ENCODE peak calls at places on chromosomes 13 and 19, in eight cellular contexts. O is CD4-positive, alpha-beta memory T cell; H is spleen; S is heart left ventricle; E is effector memory CD4-positive, alpha-beta T cell; P is suprapubic skin; F is GM23248; G is A549. X is an unnamed sample. For H3K4me1, the result is how much of the 10 kb centered on the place peaks cover.

GRCh38 chr19:16428372-16429036 is 43.3 kb downstream of the EPS15L1 start:
- DNase-seq in O (no peak), H (no peak), S (no peak), E (no peak), P (no peak), F (no peak), G (no peak), X (no peak)

GRCh38 chr19:32453736-32454135 is 48.2 kb downstream of the DPY19L3 start:
- DNase-seq in O (no peak), H (no peak), S (no peak), E (no peak), P (no peak), F (peak), G (no peak), X (no peak)

GRCh38 chr19:5191091-5191490 is 149.5 kb downstream of the PTPRS start:
- DNase-seq in O (no peak), H (no peak), S (no peak), E (no peak), P (no peak), F (no peak), G (no peak), X (no peak)

GRCh38 chr13:52921194-52921593 is 72.8 kb upstream of the PCDH8 start:
- DNase-seq in O (no peak), H (no peak), S (no peak), E (no peak), P (no peak), F (no peak), G (no peak), X (no peak)

GRCh38 chr19:35756373-35757230 is at the start of gene HSPB6:
- DNase-seq in O (no peak), H (peak), S (peak), E (no peak), P (peak), F (peak), G (no peak), X (no peak)

GRCh38 chr13:49936943-49937273 is 768 bp upstream of the SPRYD7 start:
- DNase-seq in O (no peak), H (no peak), S (no peak), E (no peak), P (peak), F (peak), G (no peak), X (no peak)

GRCh38 chr19:55368701-55369563 is 1.3 kb downstream of the IL11 start:
- DNase-seq in O (no peak), H (no peak), S (no peak), E (no peak), P (no peak), F (peak), G (no peak), X (no peak)

GRCh38 chr13:99320693-99321481 is 13.7 kb upstream of the GPR183 start:
- DNase-seq in O (peak), H (no peak), S (no peak), E (no peak), P (no peak), F (peak), G (no peak), X (peak)

GRCh38 chr19:18274303-18274775 is at the start of gene IQCN:
- DNase-seq in O (peak), H (no peak), S (no peak), E (no peak), P (peak), F (peak), G (peak), X (peak)

GRCh38 chr13:34521166-34521565 is 420.9 kb upstream of the NBEA start:
- DNase-seq in O (no peak), H (no peak), S (no peak), E (no peak), P (no peak), F (no peak), G (no peak), X (peak)

GRCh38 chr13:107351305-107351704 is 783.4 kb upstream of the ARGLU1 start:
- DNase-seq in O (no peak), H (no peak), S (no peak), E (no peak), P (no peak), F (no peak), G (no peak), X (peak)

GRCh38 chr13:29140277-29140676 is 320.1 kb downstream of the MTUS2 start:
- DNase-seq in O (no peak), H (no peak), S (peak), E (no peak), P (no peak), F (peak), G (no peak), X (peak)

GRCh38 chr13:24196593-24197197 is 36.2 kb downstream of the SPATA13 start:
- DNase-seq in O (no peak), H (no peak), S (no peak), E (no peak), P (no peak), F (no peak), G (no peak), X (no peak)

GRCh38 chr13:45356966-45357689 is 16.1 kb upstream of the TPT1 start:
- DNase-seq in O (no peak), H (no peak), S (no peak), E (no peak), P (no peak), F (no peak), G (no peak), X (no peak)

GRCh38 chr13:45350152-45350551 is 9.2 kb upstream of the TPT1 start:
- DNase-seq in O (no peak), H (no peak), S (no peak), E (no peak), P (no peak), F (no peak), G (no peak), X (no peak)

GRCh38 chr13:45349438-45349837 is 8.5 kb upstream of the TPT1 start:
- DNase-seq in O (no peak), H (no peak), S (no peak), E (no peak), P (no peak), F (peak), G (no peak), X (no peak)

GRCh38 chr13:45352031-45352430 is 11.0 kb upstream of the TPT1 start:
- DNase-seq in O (no peak), H (no peak), S (no peak), E (no peak), P (no peak), F (no peak), G (no peak), X (no peak)

GRCh38 chr13:45353895-45354294 is 12.9 kb upstream of the TPT1 start:
- DNase-seq in O (no peak), H (no peak), S (no peak), E (no peak), P (no peak), F (no peak), G (no peak), X (no peak)
- H3K4me1 ChIP-seq in O (under half), H (under half), S (under half), E (under half), P (under half), F (under half), G (under half), X (under half)

GRCh38 chr19:13100871-13101589 is 1.6 kb downstream of the LYL1 start:
- DNase-seq in O (no peak), H (peak), S (no peak), E (no peak), P (no peak), F (peak), G (no peak), X (no peak)

GRCh38 chr19:13102666-13103584 is at the start of gene LYL1:
- DNase-seq in O (no peak), H (peak), S (peak), E (no peak), P (no peak), F (no peak), G (no peak), X (peak)

GRCh38 chr19:13102416-13102665 is 317 bp downstream of the LYL1 start:
- DNase-seq in O (no peak), H (no peak), S (no peak), E (no peak), P (no peak), F (peak), G (no peak), X (no peak)

GRCh38 chr19:13100031-13100588 is 2.5 kb downstream of the LYL1 start:
- DNase-seq in O (peak), H (peak), S (no peak), E (peak), P (no peak), F (peak), G (no peak), X (no peak)

DNA sequence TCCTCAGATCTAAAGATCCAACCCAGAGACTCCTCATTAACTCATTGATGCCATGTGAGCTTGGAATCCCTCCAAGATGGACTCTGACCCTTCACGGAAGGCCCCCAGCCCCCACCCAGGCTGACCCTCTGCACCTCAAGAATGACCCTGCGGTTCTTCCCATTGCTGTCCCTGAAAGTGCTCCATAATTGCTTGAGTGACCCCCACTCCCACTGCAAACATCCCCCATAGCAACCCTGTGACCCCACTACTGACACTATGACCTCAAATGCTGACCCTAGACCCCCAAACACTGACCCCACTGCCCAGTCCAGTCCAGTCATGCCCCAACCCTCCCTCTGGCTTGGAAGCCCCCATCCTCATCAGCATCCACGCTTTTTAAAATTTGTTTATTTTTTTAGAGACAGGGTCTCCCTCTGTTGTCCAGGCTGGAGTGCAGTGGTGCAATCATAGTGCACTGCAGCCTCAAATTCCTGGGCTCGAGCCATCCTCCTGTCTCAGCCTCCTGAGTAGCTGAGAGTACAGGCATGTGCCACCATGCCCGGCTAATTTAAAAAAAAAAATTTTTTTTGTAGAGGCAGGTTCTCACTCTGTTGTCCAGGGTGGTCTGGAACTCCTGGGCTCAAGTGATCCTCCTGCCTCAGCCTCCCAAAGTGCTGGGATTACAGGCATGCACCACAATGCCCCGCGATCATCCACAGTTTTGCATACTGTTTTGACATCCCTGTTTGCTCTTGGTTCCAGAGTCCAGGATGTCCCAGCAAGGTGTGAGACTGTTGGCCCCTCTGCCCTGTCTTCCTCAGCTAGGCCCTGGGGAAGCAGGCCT is 855 bp downstream of the LYL1 start:
- DNase-seq in O (no peak), H (no peak), S (no peak), E (no peak), P (no peak), F (no peak), G (no peak), X (no peak)
- H3K4me3 ChIP-seq in O (peak), H (peak), S (peak), E (peak), P (peak), F (no peak), G (no peak), X (no peak)

DNA sequence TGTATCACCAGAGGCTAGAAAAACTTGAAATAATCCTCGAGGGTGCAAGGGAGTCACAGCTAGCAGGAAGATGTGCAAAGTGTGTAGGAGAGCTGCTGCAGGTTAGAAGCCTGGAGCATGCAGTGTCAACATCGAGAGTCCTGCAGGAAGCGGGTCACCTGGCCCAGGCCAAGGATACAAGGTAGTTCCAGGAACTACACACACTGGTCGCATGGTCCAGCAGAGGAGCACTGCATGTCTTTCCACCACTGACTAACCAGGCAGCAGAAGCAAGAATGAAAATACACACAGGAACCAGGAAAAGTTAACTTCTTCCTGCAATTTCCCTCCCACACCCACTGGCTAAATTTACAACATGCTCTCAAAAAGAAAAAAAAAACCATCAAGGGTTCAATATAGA is 36.0 kb upstream of the MIR17HG start:
- DNase-seq in O (no peak), H (no peak), S (no peak), E (no peak), P (no peak), F (no peak), G (no peak), X (no peak)
- H3K4me1 ChIP-seq in O (under half), H (under half), S (under half), E (under half), P (under half), F (under half), G (under half), X (under half)

GRCh38 chr13:114118763-114119123 is 13.7 kb downstream of the RASA3 start:
- DNase-seq in O (no peak), H (peak), S (no peak), E (no peak), P (no peak), F (peak), G (peak), X (no peak)
- H3K4me3 ChIP-seq in O (no peak), H (no peak), S (no peak), E (no peak), P (no peak), F (peak), G (peak), X (no peak)

GRCh38 chr19:10112037-10112751 is 701 bp downstream of the P2RY11 start:
- DNase-seq in O (peak), H (no peak), S (no peak), E (peak), P (no peak), F (peak), G (no peak), X (peak)

GRCh38 chr19:10112895-10113591 is 1.6 kb downstream of the P2RY11 start:
- DNase-seq in O (peak), H (peak), S (no peak), E (peak), P (peak), F (peak), G (no peak), X (peak)

GRCh38 chr19:10110076-10110971 is 1.2 kb upstream of the P2RY11 start:
- DNase-seq in O (no peak), H (no peak), S (no peak), E (no peak), P (no peak), F (no peak), G (no peak), X (no peak)

GRCh38 chr19:10110972-10111317 is 548 bp upstream of the P2RY11 start:
- DNase-seq in O (no peak), H (no peak), S (no peak), E (no peak), P (no peak), F (no peak), G (no peak), X (no peak)

GRCh38 chr19:10111405-10111811 is at the start of gene P2RY11:
- DNase-seq in O (no peak), H (peak), S (no peak), E (peak), P (no peak), F (no peak), G (no peak), X (no peak)
- H3K4me1 ChIP-seq in O (half or more), H (half or more), S (half or more), E (under half), P (under half), F (under half), G (under half), X (under half)

X was measured in cardiac muscle cell.